ENCODE peak calls at places on chromosome 2, in four cellular contexts. P is HTR-8/SVneo, K is adrenal gland, Y is fibroblast of the aortic adventitia. J is an unnamed sample.

GRCh38 chr2:11506611-11506969 is 27.3 kb upstream of the GREB1 start:
- DNase-seq in P (no peak), K (no peak), Y (no peak), J (no peak)

GRCh38 chr2:207051345-207051959 is 112.1 kb downstream of the CPO start:
- DNase-seq in P (no peak), K (no peak), Y (no peak), J (no peak)

GRCh38 chr2:207945201-207945600 is 80.1 kb downstream of the PLEKHM3 start:
- DNase-seq in P (no peak), K (no peak), Y (no peak), J (no peak)

GRCh38 chr2:112483047-112483473 is 1.1 kb downstream of the TTL start:
- DNase-seq in P (peak; percentile 71), K (peak; percentile 38), Y (peak; percentile 52), J (peak; percentile 34)

GRCh38 chr2:96795076-96795475 is 21.0 kb upstream of the CNNM3 start:
- DNase-seq in P (no peak), K (no peak), Y (no peak), J (no peak)

GRCh38 chr2:230774348-230774951 is 61.8 kb downstream of the CAB39 start:
- DNase-seq in P (no peak), K (no peak), Y (peak; percentile 84), J (no peak)

GRCh38 chr2:226544581-226545210 is 254.9 kb downstream of the IRS1 start:
- DNase-seq in P (no peak), K (no peak), Y (no peak), J (no peak)

GRCh38 chr2:24621779-24622538 is 130.9 kb downstream of the NCOA1 start:
- DNase-seq in P (no peak), K (no peak), Y (no peak), J (no peak)

GRCh38 chr2:63765117-63765516 is 76.6 kb upstream of the UGP2 start:
- DNase-seq in P (no peak), K (no peak), Y (peak; percentile 11), J (no peak)

GRCh38 chr2:174339971-174340399 is 5.2 kb downstream of the SP9 start:
- DNase-seq in P (no peak), K (no peak), Y (no peak), J (no peak)

GRCh38 chr2:105889046-105889445 is 144.3 kb downstream of the NCK2 start:
- DNase-seq in P (no peak), K (no peak), Y (no peak), J (no peak)

GRCh38 chr2:142693171-142693950 is 184.1 kb upstream of the KYNU start:
- DNase-seq in P (no peak), K (no peak), Y (no peak), J (no peak)

GRCh38 chr2:20614201-20615045 is 36.5 kb downstream of the HS1BP3 start:
- DNase-seq in P (no peak), K (no peak), Y (no peak), J (peak; percentile 65)

GRCh38 chr2:120398051-120398960 is 52.4 kb downstream of the INHBB start:
- DNase-seq in P (no peak), K (no peak), Y (peak; percentile 4), J (no peak)

GRCh38 chr2:156505696-156506095 is 69.5 kb downstream of the GPD2 start:
- DNase-seq in P (no peak), K (no peak), Y (peak; percentile 5), J (no peak)

GRCh38 chr2:190996338-190996946 is 17.5 kb downstream of the STAT1 start:
- DNase-seq in P (peak; percentile 66), K (no peak), Y (peak; percentile 41), J (peak; percentile 54)

GRCh38 chr2:209476367-209477191 is 52.7 kb downstream of the MAP2 start:
- DNase-seq in P (no peak), K (no peak), Y (peak; percentile 82), J (peak; percentile 73)

GRCh38 chr2:213678437-213679218 is 394.4 kb downstream of the SPAG16 start:
- DNase-seq in P (no peak), K (no peak), Y (no peak), J (no peak)

GRCh38 chr2:212537311-212538155 is 1.1 kb downstream of the ERBB4 start:
- DNase-seq in P (peak; percentile 19), K (peak; percentile 18), Y (no peak), J (no peak)

GRCh38 chr2:70887550-70888229 is 48.0 kb upstream of the ATP6V1B1 start:
- DNase-seq in P (peak; percentile 79), K (no peak), Y (no peak), J (no peak)

GRCh38 chr2:219124379-219125110 is 36.1 kb downstream of the NHEJ1 start:
- DNase-seq in P (no peak), K (peak; percentile 35), Y (peak; percentile 74), J (no peak)

GRCh38 chr2:46101557-46102220 is 195.5 kb upstream of the EPAS1 start:
- DNase-seq in P (no peak), K (no peak), Y (no peak), J (no peak)

GRCh38 chr2:156803967-156804366 is 367.8 kb downstream of the GPD2 start:
- DNase-seq in P (no peak), K (no peak), Y (no peak), J (no peak)

GRCh38 chr2:128374711-128375413 is 56.2 kb upstream of the HS6ST1 start:
- DNase-seq in P (no peak), K (no peak), Y (no peak), J (no peak)

GRCh38 chr2:72185166-72185565 is 37.5 kb upstream of the CYP26B1 start:
- DNase-seq in P (no peak), K (no peak), Y (peak; percentile 43), J (no peak)

GRCh38 chr2:100285691-100286090 is 36.6 kb downstream of the LONRF2 start:
- DNase-seq in P (no peak), K (no peak), Y (peak; percentile 84), J (peak; percentile 88)

GRCh38 chr2:162184796-162185195 is 32.7 kb upstream of the GCG start:
- DNase-seq in P (no peak), K (no peak), Y (no peak), J (peak; percentile 43)

J was measured in lung microvascular endothelial cell.